ENCODE peak calls at places on chromosomes 3 and 15, in four cellular contexts. W is dorsolateral prefrontal cortex, H is cardiac muscle cell, Z is transverse colon. R is an unnamed sample.

GRCh38 chr3:62688050-62688449 is 187.2 kb downstream of the CADPS start:
- DNase-seq in H (no peak), W (no peak), Z (no peak), R (no peak)

GRCh38 chr3:149860881-149861280 is 47.9 kb downstream of the RNF13 start:
- DNase-seq in W (no peak), Z (no peak), H (no peak), R (no peak)

GRCh38 chr15:81001180-81002003 is 669 bp downstream of the TLNRD1 start:
- DNase-seq in H (peak; percentile 66), W (no peak), Z (peak; percentile 73), R (peak; percentile 72)

GRCh38 chr15:80502782-80503181 is 98.6 kb downstream of the ARNT2 start:
- DNase-seq in H (no peak), Z (no peak), W (no peak), R (no peak)

GRCh38 chr3:133461291-133461690 is 61.4 kb downstream of the BFSP2 start:
- DNase-seq in Z (peak; percentile 36), H (no peak), W (no peak), R (no peak)

GRCh38 chr3:88031543-88032148 is 27.2 kb downstream of the CGGBP1 start:
- DNase-seq in Z (no peak), H (no peak), W (no peak), R (no peak)

GRCh38 chr3:190847423-190847822 is 15.1 kb downstream of the GMNC start:
- DNase-seq in H (no peak), W (no peak), Z (no peak), R (no peak)

GRCh38 chr15:46275701-46276100 is 640.9 kb downstream of the SQOR start:
- DNase-seq in H (peak; percentile 5), W (no peak), Z (no peak), R (no peak)

GRCh38 chr3:10745392-10745791 is 70.6 kb upstream of the SLC6A11 start:
- DNase-seq in W (no peak), Z (no peak), H (no peak), R (no peak)

GRCh38 chr3:27194494-27194893 is 174.7 kb downstream of the NEK10 start:
- DNase-seq in W (no peak), H (no peak), Z (no peak), R (no peak)

GRCh38 chr3:12966847-12967750 is 106.1 kb downstream of the IQSEC1 start:
- DNase-seq in W (no peak), H (no peak), Z (peak; percentile 31), R (no peak)

GRCh38 chr3:117589454-117589853 is 879.9 kb downstream of the TUSC7 start:
- DNase-seq in Z (no peak), H (peak; percentile 16), W (no peak), R (no peak)

GRCh38 chr3:128605091-128606046 is 45.2 kb downstream of the RPN1 start:
- DNase-seq in Z (no peak), W (no peak), H (no peak), R (no peak)

GRCh38 chr3:124558898-124559649 is 171.2 kb upstream of the UMPS start:
- DNase-seq in H (peak; percentile 30), Z (peak; percentile 79), W (peak; percentile 50), R (peak; percentile 70)

GRCh38 chr3:118628704-118629341 is 405.8 kb downstream of the IGSF11 start:
- DNase-seq in H (peak; percentile 86), W (peak; percentile 30), Z (peak; percentile 58), R (peak; percentile 71)

GRCh38 chr3:125104639-125105038 is 48.8 kb upstream of the HEG1 start:
- DNase-seq in H (no peak), W (no peak), Z (no peak), R (no peak)

GRCh38 chr3:50655009-50655830 is 19.5 kb upstream of the DOCK3 start:
- DNase-seq in Z (no peak), W (no peak), H (no peak), R (no peak)

GRCh38 chr15:48031973-48032372 is 88.8 kb upstream of the SLC24A5 start:
- DNase-seq in W (no peak), Z (no peak), H (no peak), R (no peak)

GRCh38 chr3:53113293-53114010 is 16.8 kb downstream of the RFT1 start:
- DNase-seq in H (no peak), W (peak; percentile 30), Z (no peak), R (no peak)

GRCh38 chr3:53104762-53105161 is 25.5 kb downstream of the RFT1 start:
- DNase-seq in Z (no peak), H (no peak), W (no peak), R (no peak)

GRCh38 chr3:53109822-53110771 is 20.1 kb downstream of the RFT1 start:
- DNase-seq in W (no peak), Z (peak; percentile 66), H (peak; percentile 20), R (peak; percentile 24)

GRCh38 chr3:53114011-53114400 is 16.2 kb downstream of the RFT1 start:
- DNase-seq in W (peak; percentile 89), Z (peak; percentile 86), H (peak; percentile 86), R (peak; percentile 85)

GRCh38 chr3:53109190-53109589 is 21.0 kb downstream of the RFT1 start:
- DNase-seq in W (no peak), H (no peak), Z (no peak), R (no peak)
- TF ChIP-seq CTCF in W (no peak), H (no peak), Z (no peak), R (no peak)

DNA sequence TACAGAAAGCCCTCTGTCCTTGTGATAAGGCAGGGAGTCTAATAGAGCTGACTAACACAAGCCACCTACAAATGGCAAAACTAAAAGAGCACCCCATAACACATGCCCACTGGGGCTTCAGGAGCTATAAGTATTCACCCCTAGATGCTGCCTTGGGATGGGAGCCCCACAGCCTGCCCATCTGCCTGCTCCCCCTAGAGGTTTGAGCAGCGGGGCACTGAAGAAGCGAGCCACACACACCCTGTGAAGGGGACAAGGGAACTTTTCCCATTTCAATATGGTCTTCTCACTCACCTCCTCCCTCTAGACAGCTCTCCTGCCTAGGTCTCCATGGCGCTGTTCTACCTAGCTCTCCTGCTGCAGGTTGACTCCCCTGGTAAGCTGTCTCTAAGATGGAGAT is 261.0 kb downstream of the SHQ1 start:
- DNase-seq in Z (no peak), W (no peak), H (no peak), R (no peak)
- TF ChIP-seq CTCF in Z (no peak), W (no peak), H (no peak), R (no peak)

GRCh38 chr3:164390046-164390445 is 688.2 kb downstream of the SI start:
- DNase-seq in H (no peak), W (no peak), Z (no peak), R (no peak)
- TF ChIP-seq CTCF in H (no peak), W (no peak), Z (peak; percentile 15), R (peak; percentile 53)

DNA sequence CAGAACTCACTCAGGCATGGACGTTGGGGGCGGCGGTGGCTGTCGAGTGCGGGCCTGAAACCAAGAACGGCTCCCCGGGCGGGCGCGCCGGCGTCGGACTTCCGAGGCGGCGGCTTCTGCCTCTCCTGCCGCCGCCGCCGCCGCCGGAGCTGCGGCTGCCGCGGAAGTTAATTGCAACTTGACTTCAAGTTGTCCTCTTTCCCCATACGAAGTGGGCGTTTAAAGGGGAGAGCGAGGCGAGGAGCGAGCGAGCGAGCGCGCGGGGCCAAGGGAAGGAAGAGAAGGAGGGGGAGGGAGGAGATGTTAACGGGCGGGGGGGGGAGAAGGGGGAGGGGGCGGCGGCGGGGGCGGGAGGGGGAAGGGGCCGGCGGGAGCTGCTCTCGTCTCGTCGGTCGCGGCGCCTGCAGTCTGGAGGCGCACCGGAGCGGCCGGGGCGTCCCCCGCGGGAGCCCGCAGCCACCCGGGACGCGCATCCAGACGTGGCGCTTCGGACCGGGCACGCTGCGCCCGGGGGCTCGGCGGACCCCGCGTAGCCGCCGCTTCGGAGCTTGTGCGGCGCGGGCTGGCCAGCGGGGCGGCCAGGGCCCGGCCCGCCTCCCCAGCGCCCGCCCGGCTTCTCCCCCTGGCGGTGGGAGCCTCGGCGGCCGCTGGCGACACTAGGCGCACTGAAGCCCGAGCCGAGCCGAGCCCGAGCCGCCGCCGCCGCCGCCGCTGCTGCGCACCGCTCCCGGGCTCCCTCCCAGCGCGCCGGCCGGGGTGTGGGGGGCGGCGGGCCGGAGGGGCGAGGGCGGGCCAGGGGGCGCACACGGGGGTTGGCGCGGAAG is 19.7 kb upstream of the SATB1 start:
- DNase-seq in Z (peak; percentile 77), W (peak; percentile 44), H (peak; percentile 91), R (peak; percentile 83)
- TF ChIP-seq CTCF in Z (peak; percentile 28), W (no peak), H (peak; percentile 18), R (no peak)

GRCh38 chr3:158095302-158095997 is 10.8 kb downstream of the SHOX2 start:
- DNase-seq in Z (no peak), W (no peak), H (no peak), R (no peak)

GRCh38 chr3:158094917-158095301 is 11.3 kb downstream of the SHOX2 start:
- DNase-seq in H (no peak), Z (no peak), W (no peak), R (no peak)

GRCh38 chr3:158094235-158094916 is 11.8 kb downstream of the SHOX2 start:
- DNase-seq in W (no peak), H (no peak), Z (no peak), R (no peak)

GRCh38 chr3:158093526-158093925 is 12.7 kb downstream of the SHOX2 start:
- DNase-seq in H (no peak), W (no peak), Z (no peak), R (no peak)

GRCh38 chr3:158091526-158091925 is 14.7 kb downstream of the SHOX2 start:
- DNase-seq in Z (no peak), H (no peak), W (no peak), R (no peak)
- TF ChIP-seq CTCF in Z (no peak), H (peak; percentile 45), W (no peak), R (no peak)

GRCh38 chr15:45136378-45136764 is 6.6 kb downstream of the DUOX1 start:
- DNase-seq in H (peak; percentile 37), Z (no peak), W (no peak), R (no peak)
- TF ChIP-seq CTCF in H (peak; percentile 42), Z (no peak), W (no peak), R (no peak)

R was measured in Calu3.